ENCODE peak calls at places on chromosome 20, in five cellular contexts. F is CD8-positive, alpha-beta T cell; P is neural progenitor cell; I is AG04450; V is endodermal cell. N is an unnamed sample.

GRCh38 chr20:47956261-47956995 is 171.1 kb upstream of the SULF2 start:
- DNase-seq in I (no peak), F (no peak), V (no peak), P (peak), N (peak)

GRCh38 chr20:24892931-24893330 is 56.1 kb upstream of the CST7 start:
- DNase-seq in F (no peak), I (no peak), V (no peak), P (no peak), N (no peak)

GRCh38 chr20:37995856-37996625 is 37.2 kb downstream of the TTI1 start:
- DNase-seq in I (no peak), V (peak), F (no peak), P (no peak), N (no peak)

GRCh38 chr20:54123587-54124180 is 50.1 kb downstream of the CYP24A1 start:
- DNase-seq in I (no peak), P (peak), V (peak), F (no peak), N (peak)

GRCh38 chr20:10699941-10700340 is 26.1 kb upstream of the JAG1 start:
- DNase-seq in F (no peak), P (no peak), I (no peak), V (no peak), N (no peak)

GRCh38 chr20:62066339-62066982 is 780 bp upstream of the TAF4 start:
- DNase-seq in F (peak), P (peak), I (no peak), V (peak), N (no peak)

GRCh38 chr20:50561379-50562078 is 51.3 kb downstream of the PTPN1 start:
- DNase-seq in V (no peak), I (peak), F (no peak), P (no peak), N (peak)

GRCh38 chr20:38873050-38873581 is 53.1 kb upstream of the FAM83D start:
- DNase-seq in P (no peak), F (peak), I (no peak), V (no peak), N (no peak)

GRCh38 chr20:16758459-16759160 is 10.5 kb downstream of the OTOR start:
- DNase-seq in F (no peak), I (no peak), P (no peak), V (no peak), N (no peak)

GRCh38 chr20:18430172-18430826 is 36.5 kb downstream of the DZANK1 start:
- DNase-seq in P (no peak), F (no peak), V (no peak), I (no peak), N (no peak)

GRCh38 chr20:37238426-37238825 is 23.2 kb downstream of the GHRH start:
- DNase-seq in I (no peak), F (no peak), V (no peak), P (no peak), N (no peak)

GRCh38 chr20:40320612-40321011 is 368.4 kb downstream of the MAFB start:
- DNase-seq in P (no peak), I (no peak), F (no peak), V (no peak), N (no peak)

GRCh38 chr20:40319056-40319455 is 370.0 kb downstream of the MAFB start:
- DNase-seq in V (no peak), F (no peak), I (no peak), P (no peak), N (no peak)

GRCh38 chr20:40319741-40320499 is 369.1 kb downstream of the MAFB start:
- DNase-seq in P (no peak), I (no peak), F (no peak), V (no peak), N (no peak)

GRCh38 chr20:40314278-40314677 is 374.8 kb downstream of the MAFB start:
- DNase-seq in F (no peak), P (no peak), V (no peak), I (no peak), N (no peak)

GRCh38 chr20:40317156-40317790 is 371.8 kb downstream of the MAFB start:
- DNase-seq in V (no peak), P (no peak), F (no peak), I (no peak), N (no peak)
- H3K27ac ChIP-seq in V (no peak), P (no peak), F (no peak), I (no peak), N (no peak)

GRCh38 chr20:43839793-43840199 is 74.9 kb upstream of the TOX2 start:
- DNase-seq in F (no peak), I (no peak), P (no peak), V (no peak), N (no peak)

GRCh38 chr20:43837856-43838702 is 76.6 kb upstream of the TOX2 start:
- DNase-seq in F (no peak), I (no peak), V (no peak), P (no peak), N (no peak)

GRCh38 chr20:43838703-43839060 is 76.0 kb upstream of the TOX2 start:
- DNase-seq in F (no peak), V (no peak), P (no peak), I (no peak), N (no peak)

GRCh38 chr20:43842126-43843020 is 72.3 kb upstream of the TOX2 start:
- DNase-seq in P (no peak), I (no peak), F (no peak), V (no peak), N (no peak)

DNA sequence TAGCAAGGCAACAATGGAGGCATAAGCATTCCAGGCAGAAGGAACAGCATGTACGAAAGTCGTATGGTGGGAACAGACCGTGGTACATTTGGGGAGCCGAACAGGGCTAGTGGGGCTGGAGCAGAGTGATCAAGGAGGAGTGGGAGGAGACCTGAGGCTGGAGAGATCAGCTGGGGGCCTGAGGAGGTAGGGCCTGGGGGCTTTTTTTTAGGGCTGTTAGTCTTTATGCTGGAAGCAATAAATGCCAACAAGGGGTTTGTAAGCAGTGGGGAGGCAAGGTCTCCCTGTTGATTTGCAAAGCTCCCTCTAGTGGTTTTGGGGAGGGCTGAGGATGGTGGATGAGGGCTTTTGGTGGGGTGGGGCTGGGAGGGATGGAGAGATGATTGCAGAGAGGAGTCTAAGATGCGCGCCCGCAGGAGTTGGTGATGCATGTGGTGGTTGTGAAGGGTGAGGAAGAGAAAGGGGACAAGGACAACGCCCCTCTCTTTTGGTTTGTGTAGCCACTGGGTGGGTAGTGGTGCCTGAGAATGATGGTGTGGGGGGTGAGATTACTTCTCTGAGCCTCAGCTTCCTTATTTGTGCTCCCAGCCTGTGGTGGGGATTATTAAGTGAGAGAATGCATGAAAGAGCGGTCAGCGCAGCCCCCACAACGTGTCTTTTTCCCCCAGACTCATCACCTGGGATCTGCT is 74.1 kb upstream of the TOX2 start:
- DNase-seq in I (no peak), V (peak), P (peak), F (peak), N (no peak)
- TF ChIP-seq CTCF in I (peak), V (peak), P (peak), F (peak), N (peak)

DNA sequence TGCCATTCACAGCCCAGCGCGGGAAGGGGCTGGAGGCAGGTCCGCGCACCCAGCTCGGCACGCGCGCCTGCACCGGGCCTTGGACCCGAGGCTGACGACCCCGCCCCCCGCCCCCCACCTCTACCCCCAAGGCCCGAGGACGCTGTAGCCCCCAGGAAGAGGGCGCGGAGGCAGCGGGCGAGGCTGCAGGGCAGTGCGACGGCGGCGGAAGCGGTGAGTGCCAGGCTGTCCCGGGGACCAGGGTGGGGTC is 1.2 kb downstream of the LIME1 start:
- DNase-seq in F (no peak), I (no peak), P (peak), V (no peak), N (no peak)
- H3K4me3 ChIP-seq in F (peak), I (no peak), P (peak), V (no peak), N (no peak)

DNA sequence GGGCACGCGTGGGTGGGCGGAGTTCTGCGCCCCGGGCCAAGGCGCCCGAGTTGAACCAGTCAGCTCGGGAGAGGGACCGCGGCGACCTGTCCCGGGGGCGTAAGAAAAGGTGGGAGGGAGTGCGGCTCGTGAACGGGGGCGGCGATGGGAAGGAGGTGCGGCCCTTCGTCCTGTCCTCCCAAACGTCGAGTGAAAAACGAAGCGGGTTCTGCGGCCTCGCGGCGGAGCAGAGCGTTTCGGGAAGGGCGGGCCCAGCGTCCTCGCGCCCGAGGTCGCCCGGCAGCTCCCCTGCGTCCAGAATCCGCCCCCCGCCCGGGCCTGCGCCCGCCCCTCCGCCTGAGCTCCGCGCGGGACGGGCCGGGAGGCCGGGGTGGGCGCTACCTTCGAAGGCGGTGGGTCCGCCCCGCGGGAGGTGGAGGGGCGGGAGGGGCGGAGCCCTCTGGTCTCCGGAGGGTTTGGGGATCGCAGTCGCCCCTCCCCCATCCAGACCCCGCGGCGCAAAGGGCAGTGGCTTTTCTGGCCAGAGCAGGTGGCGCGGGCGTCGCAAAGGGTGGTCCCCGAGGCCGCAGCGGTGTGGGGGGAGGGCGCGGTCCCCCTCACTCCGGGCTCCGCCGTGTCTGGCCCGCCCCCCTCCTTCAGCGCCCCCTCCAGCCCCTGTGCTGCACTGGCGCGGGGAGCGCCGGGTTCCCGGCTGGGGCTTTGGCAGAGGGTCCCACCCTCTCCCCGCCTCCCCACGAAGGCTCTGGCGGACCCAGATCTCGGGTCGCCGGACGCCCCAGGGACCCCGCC is 838 bp downstream of the STMN3 start:
- DNase-seq in P (peak), V (peak), F (no peak), I (no peak), N (no peak)
- H3K27ac ChIP-seq in P (no peak), V (no peak), F (no peak), I (no peak), N (no peak)

DNA sequence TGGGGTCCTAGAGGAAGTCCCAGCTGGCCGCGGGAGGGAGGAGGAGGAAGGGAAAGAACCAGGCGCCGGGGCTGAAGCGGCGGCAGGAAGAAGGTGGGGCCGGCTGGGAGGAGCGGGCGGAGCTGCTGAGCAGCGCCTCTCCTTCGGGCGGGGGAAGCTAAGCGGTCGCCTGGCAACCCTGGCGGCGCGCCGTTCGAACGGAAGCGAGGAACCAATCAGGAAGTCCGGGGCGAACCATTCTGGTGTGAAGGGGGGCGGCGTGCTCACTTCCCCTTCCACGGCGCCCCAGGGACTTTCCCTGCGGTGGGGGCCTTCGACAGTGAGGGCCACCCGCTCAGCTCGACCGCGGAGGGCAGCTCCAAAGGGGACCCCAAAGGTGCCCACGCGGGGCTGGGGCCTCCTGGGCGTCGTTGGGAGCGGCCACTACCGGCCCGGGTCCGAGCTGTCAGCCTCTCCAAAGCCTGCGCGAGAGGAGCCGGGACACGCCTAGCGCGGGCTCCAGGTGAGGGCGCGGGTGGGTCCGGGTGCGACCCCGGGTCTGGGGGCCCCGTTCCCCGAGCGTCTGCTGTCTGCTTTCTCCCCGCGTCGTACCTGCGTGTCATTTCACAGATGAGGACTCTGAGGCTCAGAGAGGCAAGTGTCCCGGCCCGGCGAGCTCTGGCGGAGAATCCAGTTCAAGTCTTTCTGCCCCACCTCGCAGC is at the start of gene FAM110A:
- DNase-seq in F (peak), I (peak), P (peak), V (peak), N (peak)
- TF ChIP-seq CTCF in F (no peak), I (no peak), P (no peak), V (no peak), N (no peak)